ENCODE peak calls at places on chromosomes 2 and 18, in nine cellular contexts. One of them, this sample, is unnamed.

GRCh38 chr2:235773188-235773928 is 279.5 kb downstream of the AGAP1 start:
- DNase-seq in cardiac fibroblast: no peak
- DNase-seq in heart left ventricle: no peak
- DNase-seq in ovary: no peak
- DNase-seq in endothelial cell: no peak
- DNase-seq in CD4-positive, alpha-beta T cell: no peak
- DNase-seq in tibial artery: no peak
- DNase-seq in mesothelial cell of epicardium: no peak
- DNase-seq in B cell: no peak
- DNase-seq in this sample: no peak

GRCh38 chr2:11738589-11739436 is 7.6 kb upstream of the LPIN1 start:
- DNase-seq in endothelial cell: peak; percentile 55
- DNase-seq in B cell: peak; percentile 36
- DNase-seq in ovary: peak; percentile 87
- DNase-seq in CD4-positive, alpha-beta T cell: no peak
- DNase-seq in tibial artery: peak; percentile 90
- DNase-seq in cardiac fibroblast: peak; percentile 93
- DNase-seq in mesothelial cell of epicardium: peak; percentile 51
- DNase-seq in heart left ventricle: peak; percentile 89
- DNase-seq in this sample: peak; percentile 35

GRCh38 chr2:219702796-219703545 is 75.5 kb downstream of the SLC4A3 start:
- DNase-seq in endothelial cell: no peak
- DNase-seq in cardiac fibroblast: peak; percentile 18
- DNase-seq in ovary: no peak
- DNase-seq in mesothelial cell of epicardium: no peak
- DNase-seq in tibial artery: no peak
- DNase-seq in heart left ventricle: no peak
- DNase-seq in CD4-positive, alpha-beta T cell: no peak
- DNase-seq in B cell: no peak
- DNase-seq in this sample: no peak

GRCh38 chr18:59502222-59502898 is 143.3 kb upstream of the LMAN1 start:
- DNase-seq in tibial artery: peak; percentile 38
- DNase-seq in mesothelial cell of epicardium: peak; percentile 59
- DNase-seq in CD4-positive, alpha-beta T cell: no peak
- DNase-seq in heart left ventricle: peak; percentile 50
- DNase-seq in B cell: no peak
- DNase-seq in endothelial cell: no peak
- DNase-seq in cardiac fibroblast: peak; percentile 96
- DNase-seq in ovary: no peak
- DNase-seq in this sample: no peak

GRCh38 chr2:165720526-165720925 is 73.5 kb downstream of the GALNT3 start:
- DNase-seq in mesothelial cell of epicardium: no peak
- DNase-seq in heart left ventricle: no peak
- DNase-seq in cardiac fibroblast: peak; percentile 53
- DNase-seq in ovary: no peak
- DNase-seq in B cell: no peak
- DNase-seq in endothelial cell: no peak
- DNase-seq in CD4-positive, alpha-beta T cell: no peak
- DNase-seq in tibial artery: no peak
- DNase-seq in this sample: no peak

GRCh38 chr2:140643761-140644187 is 1487.0 kb downstream of the LRP1B start:
- DNase-seq in tibial artery: no peak
- DNase-seq in heart left ventricle: no peak
- DNase-seq in cardiac fibroblast: peak; percentile 53
- DNase-seq in mesothelial cell of epicardium: no peak
- DNase-seq in endothelial cell: no peak
- DNase-seq in CD4-positive, alpha-beta T cell: no peak
- DNase-seq in ovary: no peak
- DNase-seq in B cell: no peak
- DNase-seq in this sample: no peak

GRCh38 chr2:12637754-12638153 is 79.0 kb upstream of the TRIB2 start:
- DNase-seq in B cell: no peak
- DNase-seq in cardiac fibroblast: no peak
- DNase-seq in CD4-positive, alpha-beta T cell: no peak
- DNase-seq in ovary: no peak
- DNase-seq in mesothelial cell of epicardium: no peak
- DNase-seq in endothelial cell: no peak
- DNase-seq in tibial artery: no peak
- DNase-seq in heart left ventricle: no peak
- DNase-seq in this sample: no peak

GRCh38 chr18:26649193-26649543 is 100.8 kb upstream of the KCTD1 start:
- DNase-seq in heart left ventricle: no peak
- DNase-seq in mesothelial cell of epicardium: no peak
- DNase-seq in CD4-positive, alpha-beta T cell: no peak
- DNase-seq in cardiac fibroblast: no peak
- DNase-seq in ovary: no peak
- DNase-seq in B cell: no peak
- DNase-seq in tibial artery: no peak
- DNase-seq in endothelial cell: no peak
- DNase-seq in this sample: no peak

GRCh38 chr2:128236491-128237035 is 82.1 kb downstream of the HS6ST1 start:
- DNase-seq in B cell: no peak
- DNase-seq in cardiac fibroblast: peak; percentile 68
- DNase-seq in CD4-positive, alpha-beta T cell: no peak
- DNase-seq in tibial artery: no peak
- DNase-seq in endothelial cell: no peak
- DNase-seq in heart left ventricle: no peak
- DNase-seq in ovary: no peak
- DNase-seq in mesothelial cell of epicardium: no peak
- DNase-seq in this sample: no peak

GRCh38 chr2:167843203-167843602 is 404.2 kb downstream of the STK39 start:
- DNase-seq in CD4-positive, alpha-beta T cell: no peak
- DNase-seq in mesothelial cell of epicardium: no peak
- DNase-seq in heart left ventricle: no peak
- DNase-seq in tibial artery: no peak
- DNase-seq in cardiac fibroblast: no peak
- DNase-seq in ovary: no peak
- DNase-seq in B cell: no peak
- DNase-seq in endothelial cell: no peak
- DNase-seq in this sample: no peak

GRCh38 chr2:116513991-116514390 is 1300.5 kb upstream of the DDX18 start:
- DNase-seq in tibial artery: no peak
- DNase-seq in cardiac fibroblast: no peak
- DNase-seq in endothelial cell: no peak
- DNase-seq in ovary: no peak
- DNase-seq in heart left ventricle: no peak
- DNase-seq in B cell: no peak
- DNase-seq in CD4-positive, alpha-beta T cell: no peak
- DNase-seq in mesothelial cell of epicardium: no peak
- DNase-seq in this sample: no peak

GRCh38 chr2:101829018-101829396 is 131.5 kb downstream of the MAP4K4 start:
- DNase-seq in ovary: no peak
- DNase-seq in cardiac fibroblast: no peak
- DNase-seq in heart left ventricle: no peak
- DNase-seq in tibial artery: no peak
- DNase-seq in mesothelial cell of epicardium: no peak
- DNase-seq in endothelial cell: no peak
- DNase-seq in CD4-positive, alpha-beta T cell: no peak
- DNase-seq in B cell: no peak
- DNase-seq in this sample: no peak

GRCh38 chr2:145751155-145751554 is 1231.2 kb upstream of the ZEB2 start:
- DNase-seq in mesothelial cell of epicardium: no peak
- DNase-seq in ovary: no peak
- DNase-seq in endothelial cell: no peak
- DNase-seq in heart left ventricle: no peak
- DNase-seq in B cell: no peak
- DNase-seq in tibial artery: no peak
- DNase-seq in cardiac fibroblast: no peak
- DNase-seq in CD4-positive, alpha-beta T cell: no peak
- DNase-seq in this sample: no peak

DNA sequence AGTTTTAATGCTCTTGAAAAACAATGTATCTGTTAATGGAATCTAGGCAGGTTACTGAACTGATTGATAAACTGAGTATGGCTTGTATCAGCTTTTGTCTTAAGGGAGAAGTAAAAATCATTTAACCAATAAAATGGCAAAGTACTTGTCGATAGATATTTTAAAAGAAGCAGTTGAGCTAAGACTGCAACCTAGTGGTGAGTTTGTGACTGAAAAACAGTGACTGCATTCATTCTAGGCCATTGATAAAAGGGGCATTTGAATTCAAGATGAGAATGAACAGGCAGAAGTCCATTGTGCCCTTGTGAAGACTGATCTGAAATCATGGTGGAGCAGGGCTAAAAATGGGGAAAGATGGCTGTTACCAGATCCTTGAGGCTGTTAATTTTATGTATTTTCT is 59.4 kb upstream of the MSTN start:
- DNase-seq in cardiac fibroblast: peak; percentile 34
- DNase-seq in heart left ventricle: no peak
- DNase-seq in tibial artery: no peak
- DNase-seq in mesothelial cell of epicardium: no peak
- DNase-seq in CD4-positive, alpha-beta T cell: no peak
- DNase-seq in endothelial cell: no peak
- DNase-seq in B cell: peak; percentile 8
- DNase-seq in ovary: no peak
- DNase-seq in this sample: no peak
- TF ChIP-seq CTCF in cardiac fibroblast: peak; percentile 42
- TF ChIP-seq CTCF in heart left ventricle: peak; percentile 14
- TF ChIP-seq CTCF in tibial artery: no peak
- TF ChIP-seq CTCF in mesothelial cell of epicardium: no peak
- TF ChIP-seq CTCF in CD4-positive, alpha-beta T cell: no peak
- TF ChIP-seq CTCF in endothelial cell: peak; percentile 36
- TF ChIP-seq CTCF in B cell: peak; percentile 24
- TF ChIP-seq CTCF in ovary: no peak
- TF ChIP-seq CTCF in this sample: peak; percentile 57

GRCh38 chr2:202064881-202065230 is 8.2 kb upstream of the KIAA2012 start:
- DNase-seq in ovary: no peak
- DNase-seq in cardiac fibroblast: no peak
- DNase-seq in heart left ventricle: no peak
- DNase-seq in CD4-positive, alpha-beta T cell: no peak
- DNase-seq in mesothelial cell of epicardium: no peak
- DNase-seq in tibial artery: no peak
- DNase-seq in B cell: no peak
- DNase-seq in endothelial cell: no peak
- DNase-seq in this sample: no peak

GRCh38 chr2:202061695-202062094 is 11.4 kb upstream of the KIAA2012 start:
- DNase-seq in CD4-positive, alpha-beta T cell: no peak
- DNase-seq in ovary: no peak
- DNase-seq in mesothelial cell of epicardium: no peak
- DNase-seq in cardiac fibroblast: no peak
- DNase-seq in tibial artery: no peak
- DNase-seq in B cell: no peak
- DNase-seq in heart left ventricle: no peak
- DNase-seq in endothelial cell: no peak
- DNase-seq in this sample: no peak

GRCh38 chr2:202056611-202057010 is 16.4 kb upstream of the KIAA2012 start:
- DNase-seq in B cell: no peak
- DNase-seq in cardiac fibroblast: peak; percentile 22
- DNase-seq in tibial artery: no peak
- DNase-seq in heart left ventricle: no peak
- DNase-seq in mesothelial cell of epicardium: no peak
- DNase-seq in ovary: no peak
- DNase-seq in CD4-positive, alpha-beta T cell: no peak
- DNase-seq in endothelial cell: no peak
- DNase-seq in this sample: no peak

GRCh38 chr2:202064206-202064880 is 8.7 kb upstream of the KIAA2012 start:
- DNase-seq in CD4-positive, alpha-beta T cell: no peak
- DNase-seq in tibial artery: no peak
- DNase-seq in cardiac fibroblast: peak; percentile 85
- DNase-seq in mesothelial cell of epicardium: no peak
- DNase-seq in B cell: no peak
- DNase-seq in endothelial cell: no peak
- DNase-seq in ovary: no peak
- DNase-seq in heart left ventricle: peak; percentile 52
- DNase-seq in this sample: peak; percentile 36

DNA sequence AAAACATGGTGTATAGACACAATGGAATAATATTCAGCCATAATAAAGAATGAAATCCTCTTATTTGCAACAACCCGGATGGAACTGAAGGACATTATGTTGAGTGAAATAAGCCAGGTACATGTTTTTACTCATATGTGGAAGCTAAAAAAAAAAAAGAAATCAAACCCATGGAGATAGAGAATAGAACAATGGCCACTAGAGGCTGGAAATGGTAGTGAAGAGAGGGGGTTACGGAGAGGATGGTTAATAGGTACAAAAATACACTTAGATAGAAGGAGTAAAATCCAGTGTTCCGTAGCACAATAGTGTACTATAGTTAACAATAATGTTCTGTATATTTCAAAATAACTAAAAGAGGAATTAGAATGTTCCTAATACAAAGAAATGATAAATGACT is 12.8 kb upstream of the KIAA2012 start:
- DNase-seq in cardiac fibroblast: no peak
- DNase-seq in mesothelial cell of epicardium: no peak
- DNase-seq in heart left ventricle: no peak
- DNase-seq in B cell: no peak
- DNase-seq in CD4-positive, alpha-beta T cell: no peak
- DNase-seq in endothelial cell: no peak
- DNase-seq in ovary: no peak
- DNase-seq in tibial artery: no peak
- DNase-seq in this sample: no peak
- TF ChIP-seq CTCF in cardiac fibroblast: peak; percentile 19
- TF ChIP-seq CTCF in mesothelial cell of epicardium: no peak
- TF ChIP-seq CTCF in heart left ventricle: peak; percentile 11
- TF ChIP-seq CTCF in B cell: peak; percentile 46
- TF ChIP-seq CTCF in CD4-positive, alpha-beta T cell: no peak
- TF ChIP-seq CTCF in endothelial cell: peak; percentile 53
- TF ChIP-seq CTCF in ovary: no peak
- TF ChIP-seq CTCF in tibial artery: no peak
- TF ChIP-seq CTCF in this sample: peak; percentile 55

DNA sequence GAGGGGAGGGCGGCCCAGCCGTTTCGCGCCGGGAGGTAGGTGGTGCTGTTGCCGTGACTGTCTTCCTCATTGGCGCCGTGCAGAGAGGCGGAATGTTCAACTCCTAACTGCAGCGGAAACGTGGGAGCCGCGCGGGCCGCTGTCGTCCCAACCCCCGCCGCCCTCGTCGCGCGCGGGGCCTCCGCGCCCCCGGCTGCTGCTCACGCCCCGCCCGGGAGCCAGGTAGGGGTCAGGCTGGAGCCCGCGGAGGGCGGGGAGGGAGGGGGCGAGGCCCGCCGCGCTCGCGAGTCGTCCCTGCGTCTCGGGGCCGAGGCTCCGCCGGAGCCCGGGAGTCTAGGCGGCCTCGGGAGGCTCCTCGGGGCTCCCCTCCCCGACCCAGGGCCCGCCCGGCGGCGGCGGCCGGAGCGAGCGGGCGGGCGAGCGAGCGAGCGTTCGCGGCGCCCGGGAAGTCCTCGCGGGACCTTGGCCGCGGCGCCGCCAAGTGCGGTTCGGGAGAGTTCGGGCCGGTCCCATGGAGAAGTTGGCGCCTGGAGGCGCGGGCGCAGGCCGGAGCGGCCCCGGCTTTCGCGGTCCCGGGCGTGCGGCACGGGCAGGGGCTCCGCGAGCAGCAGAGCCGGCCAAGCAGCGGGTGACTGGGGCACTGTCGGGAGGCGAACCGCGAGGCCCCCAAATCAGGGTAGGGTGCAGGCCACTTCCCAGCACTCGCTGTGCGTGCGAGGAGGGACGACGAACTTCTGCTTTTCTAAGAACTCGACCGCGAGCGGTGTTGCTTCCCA is at the start of gene MAP3K20:
- DNase-seq in tibial artery: peak; percentile 86
- DNase-seq in cardiac fibroblast: peak; percentile 80
- DNase-seq in ovary: peak; percentile 86
- DNase-seq in mesothelial cell of epicardium: peak; percentile 71
- DNase-seq in endothelial cell: peak; percentile 59
- DNase-seq in B cell: peak; percentile 72
- DNase-seq in CD4-positive, alpha-beta T cell: peak; percentile 36
- DNase-seq in heart left ventricle: peak; percentile 88
- DNase-seq in this sample: peak; percentile 54
- TF ChIP-seq CTCF in tibial artery: peak; percentile 35
- TF ChIP-seq CTCF in cardiac fibroblast: peak; percentile 43
- TF ChIP-seq CTCF in ovary: no peak
- TF ChIP-seq CTCF in mesothelial cell of epicardium: no peak
- TF ChIP-seq CTCF in endothelial cell: no peak
- TF ChIP-seq CTCF in B cell: no peak
- TF ChIP-seq CTCF in CD4-positive, alpha-beta T cell: no peak
- TF ChIP-seq CTCF in heart left ventricle: peak; percentile 43
- TF ChIP-seq CTCF in this sample: peak; percentile 51

GRCh38 chr2:9110893-9111569 is 95.6 kb upstream of the ASAP2 start:
- DNase-seq in heart left ventricle: no peak
- DNase-seq in cardiac fibroblast: no peak
- DNase-seq in ovary: no peak
- DNase-seq in tibial artery: no peak
- DNase-seq in CD4-positive, alpha-beta T cell: no peak
- DNase-seq in mesothelial cell of epicardium: no peak
- DNase-seq in endothelial cell: peak; percentile 64
- DNase-seq in B cell: no peak
- DNase-seq in this sample: no peak
- TF ChIP-seq CTCF in heart left ventricle: no peak
- TF ChIP-seq CTCF in cardiac fibroblast: peak; percentile 41
- TF ChIP-seq CTCF in ovary: no peak
- TF ChIP-seq CTCF in tibial artery: no peak
- TF ChIP-seq CTCF in CD4-positive, alpha-beta T cell: no peak
- TF ChIP-seq CTCF in mesothelial cell of epicardium: no peak
- TF ChIP-seq CTCF in endothelial cell: peak; percentile 52
- TF ChIP-seq CTCF in B cell: no peak
- TF ChIP-seq CTCF in this sample: peak; percentile 43

This sample was measured in neural crest cell.